ENCODE peak calls at places on chromosomes 5 and 9, in nine cellular contexts. G is activated CD4-positive, alpha-beta T cell treated with anti-CD3 and anti-CD28 coated beads, Interleukin-2, amount 50 U/mL, for 1 hour; V is effector memory CD8-positive, alpha-beta T cell; K is stimulated activated CD4-positive, alpha-beta T cell treated with anti-CD3 and anti-CD28 coated beads, Interleukin-1b, Interleukin-23, amount 100 ng/mL, for 1 hour; C is Kasumi-1; Z is NCI-H1694; L is natural killer cell treated with Interleukin-12 subunit alpha and Interleukin-12 subunit beta and Interleukin-15 and Interleukin-18, amount 100 ng/mL, for 72 hours; M is foreskin fibroblast; O is GM10248. B is an unnamed sample.

GRCh38 chr9:4555251-4555650 is 65.0 kb downstream of the SLC1A1 start:
- DNase-seq in G (peak; percentile 23), V (no peak), K (no peak), C (no peak), Z (no peak), L (no peak), M (peak; percentile 71), O (no peak), B (no peak)

GRCh38 chr5:5492087-5492933 is 69.8 kb downstream of the ICE1 start:
- DNase-seq in G (peak; percentile 20), V (peak; percentile 41), K (no peak), C (peak; percentile 88), Z (peak; percentile 76), L (no peak), M (peak; percentile 74), O (peak; percentile 57), B (no peak)

GRCh38 chr5:69295088-69295754 is 37.4 kb downstream of the CCDC125 start:
- DNase-seq in G (no peak), V (no peak), K (no peak), C (no peak), Z (no peak), L (no peak), M (peak; percentile 56), O (no peak), B (no peak)

GRCh38 chr5:96968614-96969013 is 32.7 kb downstream of the LNPEP start:
- DNase-seq in G (no peak), V (no peak), K (no peak), C (no peak), Z (no peak), L (no peak), M (no peak), O (no peak), B (no peak)

GRCh38 chr9:14561929-14562386 is 131.3 kb downstream of the ZDHHC21 start:
- DNase-seq in G (no peak), V (no peak), K (no peak), C (no peak), Z (no peak), L (no peak), M (no peak), O (no peak), B (no peak)

GRCh38 chr5:133953568-133954145 is 14.8 kb downstream of the C5orf15 start:
- DNase-seq in G (no peak), V (no peak), K (no peak), C (no peak), Z (no peak), L (no peak), M (no peak), O (no peak), B (no peak)

GRCh38 chr5:32679218-32679617 is 31.9 kb upstream of the NPR3 start:
- DNase-seq in G (no peak), V (no peak), K (no peak), C (no peak), Z (no peak), L (no peak), M (peak; percentile 36), O (no peak), B (no peak)

GRCh38 chr9:27572036-27572435 is 1.2 kb downstream of the C9orf72 start:
- DNase-seq in G (no peak), V (no peak), K (no peak), C (no peak), Z (no peak), L (no peak), M (no peak), O (no peak), B (no peak)

GRCh38 chr9:129202613-129203555 is 24.8 kb upstream of the IER5L start:
- DNase-seq in G (peak; percentile 92), V (peak; percentile 94), K (peak; percentile 83), C (peak; percentile 67), Z (peak; percentile 17), L (peak; percentile 87), M (peak; percentile 91), O (peak; percentile 94), B (no peak)

GRCh38 chr9:71861618-71862017 is 49.4 kb downstream of the ABHD17B start:
- DNase-seq in G (no peak), V (no peak), K (no peak), C (no peak), Z (no peak), L (no peak), M (no peak), O (no peak), B (no peak)

GRCh38 chr9:134228649-134229048 is 64.3 kb upstream of the RNU6ATAC start:
- DNase-seq in G (no peak), V (no peak), K (no peak), C (no peak), Z (no peak), L (no peak), M (no peak), O (no peak), B (no peak)

GRCh38 chr5:132756542-132756941 is 9.3 kb downstream of the CCNI2 start:
- DNase-seq in G (no peak), V (no peak), K (no peak), C (no peak), Z (no peak), L (no peak), M (no peak), O (no peak), B (no peak)

GRCh38 chr9:29039258-29039657 is 1466.0 kb upstream of the C9orf72 start:
- DNase-seq in G (no peak), V (no peak), K (no peak), C (no peak), Z (no peak), L (no peak), M (peak; percentile 10), O (no peak), B (no peak)

GRCh38 chr9:14326264-14326826 is 12.4 kb upstream of the NFIB start:
- DNase-seq in G (no peak), V (no peak), K (no peak), C (no peak), Z (peak; percentile 61), L (no peak), M (peak; percentile 61), O (no peak), B (no peak)

GRCh38 chr5:34550977-34551376 is 105.2 kb upstream of the RAI14 start:
- DNase-seq in G (no peak), V (no peak), K (no peak), C (no peak), Z (no peak), L (no peak), M (no peak), O (no peak), B (no peak)

GRCh38 chr5:66246621-66247020 is 102.5 kb downstream of the SREK1 start:
- DNase-seq in G (no peak), V (no peak), K (no peak), C (no peak), Z (no peak), L (no peak), M (peak; percentile 72), O (no peak), B (no peak)

GRCh38 chr9:110033869-110034268 is 174.1 kb downstream of the C9orf152 start:
- DNase-seq in G (no peak), V (no peak), K (no peak), C (no peak), Z (no peak), L (no peak), M (peak; percentile 49), O (no peak), B (no peak)

GRCh38 chr5:17123785-17124184 is 93.6 kb upstream of the BASP1 start:
- DNase-seq in G (no peak), V (no peak), K (no peak), C (no peak), Z (no peak), L (no peak), M (peak; percentile 64), O (no peak), B (no peak)

GRCh38 chr5:31596354-31596753 is 42.6 kb upstream of the PDZD2 start:
- DNase-seq in G (no peak), V (no peak), K (no peak), C (no peak), Z (no peak), L (no peak), M (no peak), O (no peak), B (no peak)

GRCh38 chr5:122478741-122479459 is 166.9 kb downstream of the SNCAIP start:
- DNase-seq in G (no peak), V (no peak), K (no peak), C (no peak), Z (no peak), L (no peak), M (peak; percentile 78), O (no peak), B (no peak)

GRCh38 chr5:146620663-146621051 is 104.7 kb upstream of the GPR151 start:
- DNase-seq in G (no peak), V (no peak), K (no peak), C (no peak), Z (no peak), L (no peak), M (no peak), O (no peak), B (no peak)

GRCh38 chr9:7104625-7105024 is 346.9 kb downstream of the KDM4C start:
- DNase-seq in G (no peak), V (no peak), K (no peak), C (no peak), Z (no peak), L (no peak), M (no peak), O (no peak), B (no peak)

GRCh38 chr5:77645995-77646639 is 7.6 kb upstream of the OTP start:
- DNase-seq in G (no peak), V (no peak), K (no peak), C (no peak), Z (no peak), L (no peak), M (no peak), O (no peak), B (no peak)

GRCh38 chr9:4508246-4508906 is 18.1 kb downstream of the SLC1A1 start:
- DNase-seq in G (no peak), V (no peak), K (no peak), C (no peak), Z (no peak), L (no peak), M (peak; percentile 75), O (no peak), B (no peak)

GRCh38 chr9:19310246-19310645 is 69.8 kb downstream of the RPS6 start:
- DNase-seq in G (no peak), V (no peak), K (no peak), C (no peak), Z (no peak), L (no peak), M (no peak), O (no peak), B (no peak)

GRCh38 chr9:100474082-100474949 is 1.4 kb downstream of the TMEFF1 start:
- DNase-seq in G (no peak), V (no peak), K (no peak), C (peak; percentile 11), Z (no peak), L (no peak), M (peak; percentile 27), O (no peak), B (no peak)

GRCh38 chr5:65809817-65810531 is 88.0 kb downstream of the NLN start:
- DNase-seq in G (no peak), V (no peak), K (no peak), C (no peak), Z (peak; percentile 69), L (no peak), M (peak; percentile 88), O (no peak), B (peak; percentile 83)

GRCh38 chr5:167934561-167934971 is 356.9 kb upstream of the WWC1 start:
- DNase-seq in G (no peak), V (no peak), K (no peak), C (no peak), Z (no peak), L (no peak), M (no peak), O (no peak), B (peak; percentile 30)

GRCh38 chr9:107020040-107020530 is 157.1 kb downstream of the ZNF462 start:
- DNase-seq in G (no peak), V (no peak), K (no peak), C (no peak), Z (no peak), L (no peak), M (peak; percentile 90), O (no peak), B (no peak)

GRCh38 chr5:140075371-140075770 is 32.3 kb upstream of the NRG2 start:
- DNase-seq in G (no peak), V (no peak), K (no peak), C (peak; percentile 44), Z (no peak), L (no peak), M (peak; percentile 32), O (no peak), B (no peak)

B was measured in cerebellar nuclear complex.